ENCODE peak calls at places on chromosomes 4 and X, in four cellular contexts. One of them, this sample, is unnamed.

GRCh38 chr4:134567461-134567860 is 365.9 kb upstream of the PABPC4L start:
- DNase-seq in fibroblast of villous mesenchyme: peak; percentile 11
- DNase-seq in fibroblast of the aortic adventitia: no peak
- DNase-seq in WERI-Rb-1: no peak
- DNase-seq in this sample: peak; percentile 17

GRCh38 chrX:23819385-23820234 is 36.6 kb downstream of the SAT1 start:
- DNase-seq in fibroblast of villous mesenchyme: peak; percentile 59
- DNase-seq in WERI-Rb-1: no peak
- DNase-seq in fibroblast of the aortic adventitia: peak; percentile 28
- DNase-seq in this sample: no peak

GRCh38 chr4:82739292-82740190 is 59.1 kb downstream of the SCD5 start:
- DNase-seq in fibroblast of villous mesenchyme: peak; percentile 54
- DNase-seq in fibroblast of the aortic adventitia: peak; percentile 63
- DNase-seq in WERI-Rb-1: peak; percentile 70
- DNase-seq in this sample: peak; percentile 77

GRCh38 chr4:2914220-2915126 is 48.7 kb downstream of the NOP14 start:
- DNase-seq in WERI-Rb-1: no peak
- DNase-seq in fibroblast of the aortic adventitia: no peak
- DNase-seq in fibroblast of villous mesenchyme: no peak
- DNase-seq in this sample: no peak

GRCh38 chr4:77354550-77354949 is 197.5 kb downstream of the CCNG2 start:
- DNase-seq in fibroblast of villous mesenchyme: no peak
- DNase-seq in fibroblast of the aortic adventitia: no peak
- DNase-seq in WERI-Rb-1: no peak
- DNase-seq in this sample: no peak

GRCh38 chr4:22876281-22876680 is 183.5 kb downstream of the GBA3 start:
- DNase-seq in WERI-Rb-1: no peak
- DNase-seq in fibroblast of villous mesenchyme: no peak
- DNase-seq in fibroblast of the aortic adventitia: no peak
- DNase-seq in this sample: no peak

GRCh38 chrX:70289168-70289792 is 447 bp downstream of the PDZD11 start:
- DNase-seq in fibroblast of villous mesenchyme: no peak
- DNase-seq in WERI-Rb-1: no peak
- DNase-seq in fibroblast of the aortic adventitia: no peak
- DNase-seq in this sample: no peak

GRCh38 chr4:54017308-54017707 is 47.1 kb downstream of the CHIC2 start:
- DNase-seq in WERI-Rb-1: no peak
- DNase-seq in fibroblast of the aortic adventitia: no peak
- DNase-seq in fibroblast of villous mesenchyme: no peak
- DNase-seq in this sample: no peak

GRCh38 chr4:109801895-109802319 is at the start of gene CFI:
- DNase-seq in fibroblast of the aortic adventitia: peak; percentile 84
- DNase-seq in WERI-Rb-1: no peak
- DNase-seq in fibroblast of villous mesenchyme: peak; percentile 84
- DNase-seq in this sample: peak; percentile 83

GRCh38 chr4:159526172-159526571 is 423.3 kb downstream of the RAPGEF2 start:
- DNase-seq in WERI-Rb-1: no peak
- DNase-seq in fibroblast of villous mesenchyme: no peak
- DNase-seq in fibroblast of the aortic adventitia: no peak
- DNase-seq in this sample: no peak

GRCh38 chr4:37043342-37043741 is 201.2 kb upstream of the NWD2 start:
- DNase-seq in fibroblast of the aortic adventitia: no peak
- DNase-seq in WERI-Rb-1: no peak
- DNase-seq in fibroblast of villous mesenchyme: no peak
- DNase-seq in this sample: no peak

GRCh38 chr4:139628184-139629012 is 37.2 kb upstream of the MGST2 start:
- DNase-seq in WERI-Rb-1: peak; percentile 87
- DNase-seq in fibroblast of villous mesenchyme: no peak
- DNase-seq in fibroblast of the aortic adventitia: no peak
- DNase-seq in this sample: no peak

GRCh38 chr4:110533590-110533910 is 57.6 kb downstream of the ENPEP start:
- DNase-seq in fibroblast of villous mesenchyme: peak; percentile 36
- DNase-seq in WERI-Rb-1: no peak
- DNase-seq in fibroblast of the aortic adventitia: no peak
- DNase-seq in this sample: peak; percentile 24

GRCh38 chrX:46920235-46920634 is 8.0 kb downstream of the JADE3 start:
- DNase-seq in WERI-Rb-1: no peak
- DNase-seq in fibroblast of the aortic adventitia: no peak
- DNase-seq in fibroblast of villous mesenchyme: no peak
- DNase-seq in this sample: no peak

GRCh38 chr4:143711543-143712159 is 11.2 kb upstream of the FREM3 start:
- DNase-seq in WERI-Rb-1: peak; percentile 73
- DNase-seq in fibroblast of villous mesenchyme: no peak
- DNase-seq in fibroblast of the aortic adventitia: no peak
- DNase-seq in this sample: no peak

GRCh38 chrX:39149761-39150160 is 348.5 kb downstream of the MID1IP1 start:
- DNase-seq in WERI-Rb-1: peak; percentile 59
- DNase-seq in fibroblast of the aortic adventitia: peak; percentile 76
- DNase-seq in fibroblast of villous mesenchyme: peak; percentile 54
- DNase-seq in this sample: peak; percentile 61

GRCh38 chr4:89022426-89023128 is 34.4 kb downstream of the FAM13A start:
- DNase-seq in fibroblast of the aortic adventitia: no peak
- DNase-seq in fibroblast of villous mesenchyme: no peak
- DNase-seq in WERI-Rb-1: no peak
- DNase-seq in this sample: no peak

GRCh38 chr4:8470451-8471024 is 30.0 kb downstream of the TRMT44 start:
- DNase-seq in fibroblast of villous mesenchyme: no peak
- DNase-seq in WERI-Rb-1: no peak
- DNase-seq in fibroblast of the aortic adventitia: no peak
- DNase-seq in this sample: no peak

GRCh38 chrX:23003121-23003520 is 3.4 kb downstream of the DDX53 start:
- DNase-seq in WERI-Rb-1: no peak
- DNase-seq in fibroblast of villous mesenchyme: peak; percentile 19
- DNase-seq in fibroblast of the aortic adventitia: peak; percentile 42
- DNase-seq in this sample: peak; percentile 37

GRCh38 chr4:17091104-17091503 is 192.7 kb upstream of the LDB2 start:
- DNase-seq in WERI-Rb-1: no peak
- DNase-seq in fibroblast of the aortic adventitia: no peak
- DNase-seq in fibroblast of villous mesenchyme: no peak
- DNase-seq in this sample: no peak

GRCh38 chr4:79893441-79893840 is 179.6 kb downstream of the ANTXR2 start:
- DNase-seq in WERI-Rb-1: no peak
- DNase-seq in fibroblast of the aortic adventitia: peak; percentile 14
- DNase-seq in fibroblast of villous mesenchyme: peak; percentile 71
- DNase-seq in this sample: peak; percentile 13

GRCh38 chr4:41992967-41993857 is 2.9 kb downstream of the SLC30A9 start:
- DNase-seq in fibroblast of the aortic adventitia: no peak
- DNase-seq in WERI-Rb-1: no peak
- DNase-seq in fibroblast of villous mesenchyme: no peak
- DNase-seq in this sample: no peak

GRCh38 chr4:41990029-41990382 is 324 bp upstream of the SLC30A9 start:
- DNase-seq in fibroblast of villous mesenchyme: no peak
- DNase-seq in fibroblast of the aortic adventitia: no peak
- DNase-seq in WERI-Rb-1: no peak
- DNase-seq in this sample: no peak

GRCh38 chr4:41994461-41994860 is 4.1 kb downstream of the SLC30A9 start:
- DNase-seq in WERI-Rb-1: no peak
- DNase-seq in fibroblast of villous mesenchyme: no peak
- DNase-seq in fibroblast of the aortic adventitia: no peak
- DNase-seq in this sample: no peak

GRCh38 chr4:41990383-41991111 is at the start of gene SLC30A9:
- DNase-seq in fibroblast of the aortic adventitia: peak; percentile 93
- DNase-seq in fibroblast of villous mesenchyme: peak; percentile 95
- DNase-seq in WERI-Rb-1: peak; percentile 93
- DNase-seq in this sample: peak; percentile 95

DNA sequence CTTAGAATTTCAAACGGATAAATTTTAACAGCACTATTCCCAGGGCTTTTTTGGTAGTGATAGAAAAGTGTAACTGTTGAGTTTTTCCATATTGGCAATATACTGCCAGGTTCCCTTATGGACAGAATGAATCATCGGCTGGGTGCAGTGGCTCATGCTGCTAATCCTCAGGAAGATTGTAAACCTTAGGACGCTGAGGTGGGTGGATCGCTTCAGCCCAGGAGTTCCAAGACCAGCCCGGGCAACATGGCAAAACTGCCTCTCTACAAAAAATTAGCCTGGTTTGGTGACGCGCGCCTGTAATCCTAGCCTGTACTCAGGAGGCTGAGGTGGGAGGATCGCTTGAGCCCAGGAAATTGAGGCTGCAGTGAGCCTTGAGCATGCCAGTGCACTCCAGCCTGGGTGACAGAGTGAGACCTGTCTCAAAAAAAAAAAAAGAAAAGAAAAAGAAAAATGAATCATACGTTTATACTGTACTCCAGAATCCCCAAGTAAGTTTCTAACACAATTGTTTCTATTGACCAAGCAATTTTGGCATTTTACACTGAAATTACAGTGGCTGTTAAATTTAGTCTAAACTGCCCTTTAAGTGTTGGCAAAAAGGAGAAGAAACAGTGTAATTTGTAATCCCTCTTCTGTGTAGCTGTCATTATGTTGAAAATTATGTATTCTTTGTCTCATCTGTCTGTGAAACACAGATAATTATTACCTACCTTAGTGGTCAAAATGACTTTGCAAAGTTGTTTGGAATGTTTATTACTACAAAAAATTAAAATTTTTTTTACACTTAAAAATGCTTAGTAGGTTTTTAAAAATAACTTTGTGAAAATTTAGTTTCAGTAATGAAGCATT is 1.8 kb downstream of the SLC30A9 start:
- DNase-seq in WERI-Rb-1: no peak
- DNase-seq in fibroblast of villous mesenchyme: peak; percentile 65
- DNase-seq in fibroblast of the aortic adventitia: peak; percentile 11
- DNase-seq in this sample: peak; percentile 6
- H3K4me3 ChIP-seq in WERI-Rb-1: no peak overlapping the region
- H3K4me3 ChIP-seq in fibroblast of villous mesenchyme: peak overlapping the region; percentile 86
- H3K4me3 ChIP-seq in fibroblast of the aortic adventitia: peak overlapping the region; percentile 4
- H3K4me3 ChIP-seq in this sample: peak overlapping the region; percentile 8

GRCh38 chr4:52658671-52659015 is 458 bp downstream of the USP46 start:
- DNase-seq in fibroblast of the aortic adventitia: no peak
- DNase-seq in WERI-Rb-1: no peak
- DNase-seq in fibroblast of villous mesenchyme: peak; percentile 7
- DNase-seq in this sample: no peak

GRCh38 chr4:52659016-52659721 is at the start of gene USP46:
- DNase-seq in fibroblast of villous mesenchyme: peak; percentile 76
- DNase-seq in fibroblast of the aortic adventitia: peak; percentile 65
- DNase-seq in WERI-Rb-1: peak; percentile 39
- DNase-seq in this sample: peak; percentile 74

GRCh38 chr4:52655505-52655904 is 3.6 kb downstream of the USP46 start:
- DNase-seq in fibroblast of the aortic adventitia: peak; percentile 41
- DNase-seq in fibroblast of villous mesenchyme: peak; percentile 69
- DNase-seq in WERI-Rb-1: no peak
- DNase-seq in this sample: peak; percentile 25

GRCh38 chr4:52657630-52658501 is 1.2 kb downstream of the USP46 start:
- DNase-seq in fibroblast of the aortic adventitia: peak; percentile 48
- DNase-seq in fibroblast of villous mesenchyme: peak; percentile 76
- DNase-seq in WERI-Rb-1: no peak
- DNase-seq in this sample: peak; percentile 47

DNA sequence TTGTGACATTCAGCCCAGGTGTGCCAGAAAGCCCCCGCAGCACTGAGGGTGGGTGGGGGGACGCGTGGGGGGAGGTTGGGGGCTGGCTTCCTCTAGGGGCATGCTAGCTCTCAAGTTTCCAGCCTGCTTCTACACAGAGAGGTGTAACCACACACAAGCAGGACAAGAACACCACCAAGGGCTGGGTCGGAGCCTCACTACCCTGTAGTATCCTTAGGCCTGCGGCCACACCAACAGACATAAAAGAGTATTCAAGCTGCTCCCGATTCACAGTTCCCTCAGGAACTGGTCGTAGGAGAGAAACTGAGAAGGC is 1.8 kb downstream of the USP46 start:
- DNase-seq in fibroblast of villous mesenchyme: no peak
- DNase-seq in WERI-Rb-1: no peak
- DNase-seq in fibroblast of the aortic adventitia: no peak
- DNase-seq in this sample: no peak
- H3K4me3 ChIP-seq in fibroblast of villous mesenchyme: peak overlapping the region; percentile 78
- H3K4me3 ChIP-seq in WERI-Rb-1: no peak overlapping the region
- H3K4me3 ChIP-seq in fibroblast of the aortic adventitia: peak overlapping the region; percentile 76
- H3K4me3 ChIP-seq in this sample: no peak overlapping the region

GRCh38 chr4:146381263-146381872 is 140.4 kb downstream of the SLC10A7 start:
- DNase-seq in WERI-Rb-1: no peak
- DNase-seq in fibroblast of the aortic adventitia: no peak
- DNase-seq in fibroblast of villous mesenchyme: no peak
- DNase-seq in this sample: no peak
- H3K4me3 ChIP-seq in WERI-Rb-1: no peak overlapping the region
- H3K4me3 ChIP-seq in fibroblast of the aortic adventitia: no peak overlapping the region
- H3K4me3 ChIP-seq in fibroblast of villous mesenchyme: no peak overlapping the region
- H3K4me3 ChIP-seq in this sample: no peak overlapping the region

DNA sequence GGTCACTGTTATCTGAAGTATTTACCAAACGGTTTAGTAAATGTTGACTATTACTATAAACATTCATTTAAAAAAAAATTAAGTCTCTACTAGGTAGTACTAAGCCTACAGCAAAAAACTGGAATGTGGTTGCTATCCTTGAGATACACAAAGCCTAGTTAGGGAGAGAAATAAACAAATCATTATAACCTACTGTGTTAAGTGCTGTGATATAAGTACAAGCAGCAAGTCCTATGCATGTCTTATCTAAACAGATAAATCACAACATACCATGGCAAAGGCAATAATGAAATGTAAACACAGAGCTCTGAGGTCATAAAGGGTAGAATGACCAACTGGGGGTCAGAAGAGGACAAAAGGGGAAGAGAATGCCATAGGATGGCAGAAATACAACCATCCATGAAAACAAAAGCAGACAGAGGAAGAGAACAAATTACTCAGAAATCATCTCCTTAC is 92.2 kb downstream of the RNF150 start:
- DNase-seq in fibroblast of the aortic adventitia: no peak
- DNase-seq in fibroblast of villous mesenchyme: peak; percentile 22
- DNase-seq in WERI-Rb-1: no peak
- DNase-seq in this sample: no peak
- H3K4me3 ChIP-seq in fibroblast of the aortic adventitia: no peak overlapping the region
- H3K4me3 ChIP-seq in fibroblast of villous mesenchyme: no peak overlapping the region
- H3K4me3 ChIP-seq in WERI-Rb-1: no peak overlapping the region
- H3K4me3 ChIP-seq in this sample: no peak overlapping the region

DNA sequence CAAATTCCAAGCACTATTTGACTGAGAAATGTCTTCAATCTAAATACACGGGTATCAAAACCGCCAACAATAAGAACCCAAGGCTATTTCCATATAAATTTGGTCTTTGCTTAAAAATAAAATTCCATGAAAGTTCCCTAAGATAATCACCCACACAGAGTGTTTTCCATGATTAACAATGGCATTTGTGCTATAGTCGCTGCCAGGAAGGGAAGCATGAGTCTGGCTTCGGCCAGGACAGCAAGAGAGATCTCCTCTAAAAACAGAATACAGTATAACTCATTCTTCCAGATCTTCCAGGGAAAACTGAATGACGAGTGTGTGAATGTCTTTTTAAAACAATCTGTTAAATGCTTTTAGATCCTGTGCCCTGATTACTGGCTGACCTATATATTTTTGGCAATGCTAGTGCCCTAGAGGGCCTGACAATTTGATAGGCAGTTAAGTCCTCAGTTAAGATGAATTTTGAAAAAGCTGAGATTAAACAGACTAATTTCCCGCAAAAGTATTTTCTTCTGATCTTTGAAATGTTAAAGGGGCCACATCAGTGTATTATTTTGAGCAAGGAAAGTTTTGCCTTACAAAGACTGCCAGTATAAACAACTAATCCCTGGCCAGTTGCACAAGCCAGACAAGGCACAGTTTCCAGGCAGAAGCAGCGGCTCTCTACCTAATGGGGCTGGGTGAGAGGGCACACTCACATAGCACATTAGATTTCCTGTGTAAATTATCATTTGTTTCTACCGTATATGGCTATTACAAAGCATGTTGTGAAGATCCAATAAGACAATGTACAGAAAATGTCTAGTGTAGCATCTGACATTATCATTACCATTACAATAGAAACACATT is 127.4 kb downstream of the DCHS2 start:
- DNase-seq in fibroblast of the aortic adventitia: no peak
- DNase-seq in fibroblast of villous mesenchyme: peak; percentile 7
- DNase-seq in WERI-Rb-1: no peak
- DNase-seq in this sample: no peak
- H3K4me3 ChIP-seq in fibroblast of the aortic adventitia: no peak overlapping the region
- H3K4me3 ChIP-seq in fibroblast of villous mesenchyme: no peak overlapping the region
- H3K4me3 ChIP-seq in WERI-Rb-1: no peak overlapping the region
- H3K4me3 ChIP-seq in this sample: no peak overlapping the region

This sample was measured in fibroblast of pulmonary artery.